ENCODE peak calls at places on chromosomes 6 and 20, in four cellular contexts. K is HCT116, O is K562, Y is HepG2. Z is an unnamed sample.

GRCh38 chr20:25136643-25137559 is 55.0 kb upstream of the VSX1 start:
- DNase-seq in Y (no peak), K (peak; percentile 38), O (no peak), Z (peak; percentile 39)

GRCh38 chr20:58310291-58310782 is 822 bp downstream of the RAB22A start:
- DNase-seq in K (no peak), O (no peak), Y (peak; percentile 57), Z (peak; percentile 8)

GRCh38 chr6:51019785-51020184 is 201.1 kb downstream of the TFAP2B start:
- DNase-seq in Y (no peak), O (no peak), K (no peak), Z (no peak)

GRCh38 chr6:11851405-11851804 is 72.8 kb upstream of the ADTRP start:
- DNase-seq in K (no peak), O (no peak), Y (no peak), Z (no peak)

GRCh38 chr6:26220353-26220970 is 133.2 kb downstream of the HFE start:
- DNase-seq in K (no peak), O (no peak), Y (no peak), Z (no peak)

GRCh38 chr6:45895569-45895968 is 120.1 kb downstream of the CLIC5 start:
- DNase-seq in Y (no peak), O (no peak), K (no peak), Z (no peak)

GRCh38 chr6:66740346-66740745 is 1033.3 kb upstream of the EYS start:
- DNase-seq in K (no peak), Y (no peak), O (no peak), Z (no peak)

GRCh38 chr6:151164383-151164782 is 75.4 kb upstream of the AKAP12 start:
- DNase-seq in K (no peak), Y (no peak), O (no peak), Z (no peak)

GRCh38 chr6:26576929-26577719 is 19.6 kb upstream of the ABT1 start:
- DNase-seq in Y (peak; percentile 75), K (peak; percentile 84), O (peak; percentile 74), Z (peak; percentile 96)

GRCh38 chr20:37989601-37990001 is 43.7 kb downstream of the TTI1 start:
- DNase-seq in O (no peak), K (no peak), Y (no peak), Z (no peak)

GRCh38 chr20:4151991-4152695 is 136.8 kb upstream of the RNF24 start:
- DNase-seq in O (no peak), K (no peak), Y (no peak), Z (no peak)

GRCh38 chr6:110530671-110531070 is 54.3 kb upstream of the SLC22A16 start:
- DNase-seq in Y (no peak), O (no peak), K (no peak), Z (no peak)

GRCh38 chr20:64238851-64239387 is 16.6 kb upstream of the PCMTD2 start:
- DNase-seq in O (no peak), Y (peak; percentile 49), K (no peak), Z (no peak)

GRCh38 chr20:2654384-2654822 is 2.0 kb downstream of the NOP56 start:
- DNase-seq in Y (no peak), O (no peak), K (no peak), Z (no peak)

GRCh38 chr6:84228198-84228543 is 728 bp upstream of the CEP162 start:
- DNase-seq in O (no peak), K (no peak), Y (no peak), Z (no peak)

GRCh38 chr6:15062311-15063252 is 183.3 kb upstream of the JARID2 start:
- DNase-seq in O (peak; percentile 85), Y (no peak), K (no peak), Z (no peak)

GRCh38 chr6:115796061-115796460 is 264.6 kb downstream of the FRK start:
- DNase-seq in O (no peak), K (no peak), Y (no peak), Z (no peak)

GRCh38 chr6:52132326-52132725 is 44.9 kb upstream of the PKHD1 start:
- DNase-seq in K (no peak), Y (no peak), O (no peak), Z (no peak)

GRCh38 chr6:26044140-26045045 is 42.8 kb upstream of the HFE start:
- DNase-seq in O (no peak), K (no peak), Y (peak; percentile 86), Z (no peak)

GRCh38 chr6:30029587-30029986 is 31.5 kb upstream of the POLR1H start:
- DNase-seq in K (no peak), Y (no peak), O (no peak), Z (no peak)

GRCh38 chr6:127124196-127124595 is 5.7 kb downstream of the RSPO3 start:
- DNase-seq in K (no peak), O (no peak), Y (no peak), Z (no peak)

GRCh38 chr6:4658486-4658885 is 117.7 kb upstream of the CDYL start:
- DNase-seq in K (no peak), O (no peak), Y (no peak), Z (no peak)

GRCh38 chr6:165013701-165014100 is 295.7 kb downstream of the C6orf118 start:
- DNase-seq in O (no peak), Y (no peak), K (no peak), Z (no peak)

GRCh38 chr6:23505021-23505420 is 621.0 kb upstream of the NRSN1 start:
- DNase-seq in Y (no peak), O (no peak), K (no peak), Z (no peak)

GRCh38 chr6:53437557-53438202 is 88.9 kb upstream of the ELOVL5 start:
- DNase-seq in K (peak; percentile 67), O (peak; percentile 67), Y (peak; percentile 71), Z (peak; percentile 48)

DNA sequence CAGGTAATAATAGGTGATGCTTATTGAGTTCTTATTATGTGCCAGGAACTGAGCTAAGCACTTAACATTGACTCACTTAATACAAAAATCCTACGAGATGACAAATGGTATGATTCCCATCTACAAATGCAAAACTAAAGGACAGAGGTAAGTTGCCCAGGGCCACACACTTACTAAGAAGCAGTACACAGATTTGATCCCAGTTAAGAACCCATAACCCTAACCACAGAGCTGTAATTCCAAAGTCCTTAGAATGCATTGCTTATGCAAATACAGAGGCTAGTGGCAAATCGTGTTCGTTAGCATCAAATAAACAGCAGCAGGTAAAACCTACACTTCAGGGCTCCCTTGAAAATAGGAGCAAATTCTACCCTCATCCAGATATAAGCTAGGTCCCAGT is 104.0 kb downstream of the SASH1 start:
- DNase-seq in O (no peak), Y (no peak), K (no peak), Z (no peak)
- TF ChIP-seq TCF7L2 in O (no peak), Y (no peak), K (no peak), Z (no peak)

DNA sequence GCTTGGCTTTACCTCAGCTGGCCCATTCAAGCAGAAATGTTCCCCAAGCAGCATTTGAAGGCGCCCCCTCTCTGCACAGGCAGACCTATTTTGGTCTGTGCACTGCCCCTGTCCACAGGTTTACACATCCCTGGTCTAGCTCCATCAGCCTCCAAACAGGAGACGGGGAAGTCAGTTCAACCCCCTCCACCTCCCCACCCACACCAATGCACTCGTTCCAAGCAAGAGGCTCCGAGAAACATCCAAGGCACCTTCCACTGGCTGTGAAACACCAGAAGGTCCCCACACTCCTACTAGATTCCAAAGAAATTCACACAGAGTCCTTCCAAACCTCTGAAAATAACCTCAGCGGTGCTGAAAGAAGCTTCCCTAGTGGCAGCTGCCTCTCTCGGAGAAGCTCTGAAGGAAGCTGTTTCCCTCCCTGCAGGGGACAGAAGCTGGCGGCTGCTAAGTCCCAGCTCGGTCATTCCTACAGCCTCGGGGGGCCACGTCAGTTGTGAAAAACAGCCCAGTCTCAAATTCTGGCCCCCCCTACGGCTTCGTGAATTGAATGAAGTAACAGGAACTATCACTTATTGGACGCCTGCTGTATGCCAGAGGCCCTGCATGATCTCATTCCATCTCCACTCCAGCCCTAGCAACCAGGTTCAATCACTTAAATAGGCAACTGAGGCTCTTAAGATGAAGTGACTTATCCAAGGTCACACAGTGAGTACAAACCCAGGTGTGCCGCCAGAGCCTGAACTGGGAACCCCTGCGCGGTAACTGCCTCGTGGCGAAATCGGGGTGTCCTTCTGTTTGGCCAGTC is 815 bp downstream of the SPATA2 start:
- DNase-seq in Y (no peak), K (no peak), O (no peak), Z (no peak)
- TF ChIP-seq CTCF in Y (peak; percentile 38), K (peak; percentile 3), O (no peak), Z (no peak)

GRCh38 chr20:46285740-46286139 is 22.6 kb downstream of the CDH22 start:
- DNase-seq in O (no peak), K (no peak), Y (no peak), Z (no peak)

GRCh38 chr20:46285072-46285471 is 23.2 kb downstream of the CDH22 start:
- DNase-seq in O (no peak), K (no peak), Y (no peak), Z (no peak)

GRCh38 chr20:46284028-46284427 is 24.3 kb downstream of the CDH22 start:
- DNase-seq in O (no peak), K (no peak), Y (no peak), Z (no peak)

GRCh38 chr20:46286977-46287376 is 21.3 kb downstream of the CDH22 start:
- DNase-seq in K (no peak), Y (no peak), O (no peak), Z (no peak)

DNA sequence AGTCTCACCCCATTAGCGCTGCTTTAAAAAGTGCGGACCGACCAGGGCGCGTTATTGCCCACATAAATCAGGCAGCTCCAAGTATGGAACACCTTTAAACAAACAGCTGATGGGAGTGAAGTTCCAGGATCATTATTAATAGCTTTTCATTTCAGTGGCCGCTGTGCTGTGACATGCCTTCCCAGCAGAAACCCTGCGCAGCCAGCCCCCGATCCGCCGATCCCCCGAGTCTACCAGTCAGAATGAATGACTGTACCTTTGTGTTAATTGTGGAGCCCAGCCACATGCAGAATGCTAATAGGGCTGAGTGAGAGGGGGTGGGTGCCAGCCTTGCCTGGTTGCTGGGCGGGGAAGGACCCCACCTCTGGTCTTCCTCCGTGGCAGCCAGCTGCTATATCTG is 21.9 kb downstream of the CDH22 start:
- DNase-seq in K (no peak), O (no peak), Y (no peak), Z (no peak)
- H3K27me3 ChIP-seq in K (no peaks in the 10 kb centered on the region), O (peaks cover 28% of the 10 kb centered on the region), Y (peaks cover 17% of the 10 kb centered on the region), Z (peaks cover 10% of the 10 kb centered on the region)

GRCh38 chr6:143695106-143696059 is 17.6 kb downstream of the PHACTR2 start:
- DNase-seq in O (no peak), Y (no peak), K (no peak), Z (no peak)
- TF ChIP-seq TCF7L2 in O (no peak), Y (no peak), K (no peak), Z (peak; percentile 21)

GRCh38 chr20:19056909-19057308 is 155.5 kb upstream of the SLC24A3 start:
- DNase-seq in K (no peak), O (no peak), Y (no peak), Z (no peak)
- TF ChIP-seq CTCF in K (peak; percentile 43), O (peak; percentile 18), Y (peak; percentile 26), Z (peak; percentile 12)

GRCh38 chr6:147624946-147625515 is 116.5 kb downstream of the SAMD5 start:
- DNase-seq in Y (no peak), O (no peak), K (no peak), Z (no peak)
- H3K27me3 ChIP-seq in Y (no peaks in the 10 kb centered on the region), O (peaks cover 7% of the 10 kb centered on the region), K (no peaks in the 10 kb centered on the region), Z (no peaks in the 10 kb centered on the region)

GRCh38 chr6:27862396-27863061 is 49.7 kb downstream of the OR2B2 start:
- DNase-seq in K (no peak), O (no peak), Y (peak; percentile 65), Z (no peak)
- TF ChIP-seq TCF7L2 in K (no peak), O (no peak), Y (no peak), Z (no peak)